ENCODE peak calls at places on chromosomes 1 and 21, in six cellular contexts. F is dorsolateral prefrontal cortex, X is H7, G is GM06990, C is epithelial cell of proximal tubule, T is cardiac muscle cell. J is an unnamed sample.

GRCh38 chr1:186530104-186530503 is 69.2 kb upstream of the PDC start:
- DNase-seq in X (no peak), F (no peak), C (no peak), T (peak; percentile 21), G (no peak), J (no peak)

GRCh38 chr21:34887729-34888568 is 161.2 kb downstream of the RUNX1 start:
- DNase-seq in F (no peak), T (peak; percentile 91), C (peak; percentile 56), G (peak; percentile 88), X (peak; percentile 57), J (peak; percentile 76)

GRCh38 chr1:222627232-222627631 is 9.3 kb downstream of the MIA3 start:
- DNase-seq in T (peak; percentile 81), X (no peak), F (no peak), G (no peak), C (peak; percentile 22), J (no peak)

GRCh38 chr1:28933918-28934317 is 19.5 kb downstream of the EPB41 start:
- DNase-seq in T (no peak), X (no peak), F (no peak), G (no peak), C (no peak), J (no peak)

GRCh38 chr1:243729956-243730355 is 120.1 kb downstream of the AKT3 start:
- DNase-seq in C (no peak), X (peak; percentile 10), F (no peak), T (no peak), G (no peak), J (no peak)

GRCh38 chr1:244836135-244836521 is 670 bp downstream of the COX20 start:
- DNase-seq in T (peak; percentile 42), X (peak; percentile 40), G (no peak), F (no peak), C (no peak), J (no peak)

GRCh38 chr1:243842978-243843490 is 7.0 kb downstream of the AKT3 start:
- DNase-seq in T (peak; percentile 73), X (no peak), G (no peak), C (peak; percentile 27), F (no peak), J (no peak)

GRCh38 chr21:38817371-38818335 is 11.9 kb downstream of the ETS2 start:
- DNase-seq in F (no peak), X (no peak), G (no peak), C (no peak), T (peak; percentile 59), J (no peak)

GRCh38 chr1:176119549-176119948 is 87.5 kb downstream of the COP1 start:
- DNase-seq in G (no peak), X (peak; percentile 3), T (peak; percentile 18), C (no peak), F (no peak), J (no peak)

GRCh38 chr1:244820131-244820530 is 15.3 kb upstream of the COX20 start:
- DNase-seq in T (no peak), C (no peak), X (no peak), G (no peak), F (no peak), J (no peak)

GRCh38 chr1:108831225-108831624 is 25.7 kb downstream of the AKNAD1 start:
- DNase-seq in C (no peak), G (no peak), F (no peak), X (no peak), T (peak; percentile 81), J (no peak)

GRCh38 chr21:28669978-28670377 is 322.7 kb downstream of the LTN1 start:
- DNase-seq in G (no peak), X (no peak), C (no peak), T (no peak), F (no peak), J (no peak)

GRCh38 chr1:89121641-89122040 is 4.3 kb downstream of the GBP2 start:
- DNase-seq in C (no peak), T (no peak), X (no peak), F (no peak), G (no peak), J (no peak)

GRCh38 chr1:64033667-64034215 is 169.7 kb upstream of the UBE2U start:
- DNase-seq in T (peak; percentile 68), G (no peak), C (no peak), X (no peak), F (no peak), J (no peak)

GRCh38 chr1:147079400-147080012 is 92.8 kb downstream of the PRKAB2 start:
- DNase-seq in X (peak; percentile 63), G (no peak), C (no peak), F (no peak), T (no peak), J (no peak)

GRCh38 chr1:147077936-147078605 is 94.2 kb downstream of the PRKAB2 start:
- DNase-seq in T (no peak), C (no peak), G (no peak), X (peak; percentile 70), F (no peak), J (no peak)

GRCh38 chr1:147078606-147079399 is 93.5 kb downstream of the PRKAB2 start:
- DNase-seq in T (no peak), C (no peak), G (no peak), X (peak; percentile 57), F (no peak), J (no peak)

GRCh38 chr1:147080671-147081394 is 91.4 kb downstream of the PRKAB2 start:
- DNase-seq in T (no peak), G (no peak), F (no peak), X (peak; percentile 82), C (no peak), J (no peak)

DNA sequence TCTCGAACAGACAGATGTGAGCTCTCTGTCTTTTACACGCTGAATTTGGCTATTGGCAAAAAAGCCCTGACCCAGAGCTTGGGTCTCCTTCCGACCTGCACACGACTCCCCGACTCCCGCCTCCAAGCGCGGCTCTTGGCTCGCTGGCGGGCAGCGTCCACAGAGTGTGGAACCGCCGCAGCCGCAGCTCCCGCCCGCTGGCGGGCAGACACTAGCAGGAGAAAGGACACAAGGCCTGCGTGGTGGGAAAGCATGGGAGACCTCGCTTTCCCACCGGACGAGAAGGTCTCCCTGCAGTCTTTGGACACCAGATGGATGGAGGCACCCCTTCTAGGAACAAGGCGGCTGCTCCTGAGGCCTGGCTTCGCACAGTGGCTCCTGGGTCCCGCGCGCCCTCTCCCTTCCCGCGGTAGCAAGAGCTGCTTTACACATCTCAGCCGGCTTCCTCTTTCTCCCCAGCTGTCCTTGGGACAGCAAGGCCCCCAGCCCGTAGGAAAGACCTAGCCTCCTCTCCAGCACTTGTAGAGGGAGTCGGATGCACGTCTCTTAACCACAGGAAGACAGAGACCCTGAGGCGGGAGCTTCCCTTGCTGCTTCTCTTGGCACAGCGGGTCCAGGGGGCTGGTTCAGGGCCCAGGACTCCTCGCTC is 92.1 kb downstream of the PRKAB2 start:
- DNase-seq in X (peak; percentile 63), F (no peak), G (no peak), C (no peak), T (no peak), J (no peak)
- H3K4me3 ChIP-seq in X (peak overlapping the region; percentile 20), F (no peak overlapping the region), G (no peak overlapping the region), C (no peak overlapping the region), T (peak overlapping the region; percentile 28), J (no peak overlapping the region)

GRCh38 chr1:237913345-237913744 is 22.6 kb upstream of the ZP4 start:
- DNase-seq in T (no peak), G (no peak), C (no peak), X (no peak), F (no peak), J (no peak)

GRCh38 chr1:237910834-237911233 is 20.1 kb upstream of the ZP4 start:
- DNase-seq in G (no peak), T (no peak), X (no peak), F (no peak), C (no peak), J (no peak)

GRCh38 chr1:237911911-237912310 is 21.2 kb upstream of the ZP4 start:
- DNase-seq in C (no peak), F (no peak), G (no peak), T (no peak), X (no peak), J (no peak)
- H3K4me3 ChIP-seq in C (no peak overlapping the region), F (no peak overlapping the region), G (no peak overlapping the region), T (no peak overlapping the region), X (no peak overlapping the region), J (no peak overlapping the region)

GRCh38 chr1:212794561-212795014 is 2.9 kb downstream of the TATDN3 start:
- DNase-seq in C (no peak), T (peak; percentile 32), G (peak; percentile 71), F (no peak), X (no peak), J (no peak)
- H3K4me3 ChIP-seq in C (no peak overlapping the region), T (no peak overlapping the region), G (peak overlapping the region; percentile 33), F (peak overlapping the region; percentile 21), X (no peak overlapping the region), J (no peak overlapping the region)

DNA sequence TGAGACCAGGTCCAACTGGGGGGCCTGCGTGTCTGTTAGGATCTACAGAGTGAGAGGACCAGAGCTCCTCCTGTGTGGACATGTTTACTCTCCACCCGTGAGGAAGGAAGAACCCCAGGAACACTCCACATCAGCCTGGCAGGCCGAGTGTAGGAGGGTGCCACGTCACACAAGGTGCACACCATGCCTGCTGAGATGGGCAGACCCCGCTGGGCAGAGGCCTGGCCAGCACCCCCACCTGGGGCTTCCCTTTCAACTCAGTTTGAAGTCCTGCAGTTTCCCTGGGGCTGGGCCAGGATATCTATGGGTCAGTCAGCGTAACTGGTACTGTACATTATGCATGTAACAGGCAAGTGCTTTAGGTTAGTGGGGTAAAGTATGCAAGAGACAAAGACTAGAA is 30.1 kb upstream of the PCBP3 start:
- DNase-seq in X (no peak), G (no peak), F (peak; percentile 36), T (no peak), C (no peak), J (no peak)
- H3K4me3 ChIP-seq in X (no peak overlapping the region), G (no peak overlapping the region), F (no peak overlapping the region), T (no peak overlapping the region), C (no peak overlapping the region), J (no peak overlapping the region)

GRCh38 chr1:53616511-53616910 is 122.5 kb downstream of the GLIS1 start:
- DNase-seq in C (no peak), X (no peak), T (no peak), G (no peak), F (no peak), J (no peak)
- H3K4me3 ChIP-seq in C (no peak overlapping the region), X (no peak overlapping the region), T (no peak overlapping the region), G (no peak overlapping the region), F (no peak overlapping the region), J (no peak overlapping the region)

GRCh38 chr1:202009326-202010031 is 908 bp upstream of the ELF3 start:
- DNase-seq in F (peak; percentile 77), C (no peak), T (peak; percentile 85), X (peak; percentile 87), G (peak; percentile 36), J (no peak)
- H3K4me3 ChIP-seq in F (no peak overlapping the region), C (peak overlapping the region; percentile 21), T (no peak overlapping the region), X (no peak overlapping the region), G (peak overlapping the region; percentile 16), J (no peak overlapping the region)

GRCh38 chr1:110005971-110006370 is 21.4 kb downstream of the AHCYL1 start:
- DNase-seq in G (no peak), X (no peak), F (no peak), C (no peak), T (no peak), J (no peak)

GRCh38 chr1:110002695-110003094 is 18.1 kb downstream of the AHCYL1 start:
- DNase-seq in T (no peak), G (no peak), C (no peak), X (no peak), F (no peak), J (no peak)

GRCh38 chr1:110003747-110004428 is 19.3 kb downstream of the AHCYL1 start:
- DNase-seq in T (peak; percentile 98), G (peak; percentile 41), C (peak; percentile 99), X (peak; percentile 33), F (no peak), J (peak; percentile 100)

GRCh38 chr1:110006516-110006915 is 22.0 kb downstream of the AHCYL1 start:
- DNase-seq in X (no peak), C (no peak), G (no peak), T (no peak), F (no peak), J (no peak)

GRCh38 chr1:110004583-110004982 is 20.0 kb downstream of the AHCYL1 start:
- DNase-seq in F (no peak), T (no peak), X (no peak), C (no peak), G (no peak), J (no peak)
- H3K4me3 ChIP-seq in F (no peak overlapping the region), T (no peak overlapping the region), X (no peak overlapping the region), C (peak overlapping the region; percentile 46), G (no peak overlapping the region), J (peak overlapping the region; percentile 14)

J was measured in kidney epithelial cell.